ENCODE peak calls at places on chromosome 20, in four cellular contexts. B is BJ, L is colonic mucosa, K is GM20000. P is an unnamed sample.

GRCh38 chr20:22529150-22530019 is 55.0 kb downstream of the FOXA2 start:
- DNase-seq in B (no peak), K (no peak), L (no peak), P (no peak)

GRCh38 chr20:10453241-10453640 is 18.1 kb downstream of the SLX4IP start:
- DNase-seq in B (no peak), K (peak), L (no peak), P (no peak)

GRCh38 chr20:9075264-9076095 is 6.6 kb downstream of the PLCB4 start:
- DNase-seq in B (no peak), L (no peak), K (no peak), P (no peak)

GRCh38 chr20:62753626-62754025 is 42.6 kb upstream of the MRGBP start:
- DNase-seq in K (no peak), B (no peak), L (no peak), P (no peak)

GRCh38 chr20:56171087-56172012 is 77.2 kb upstream of the MC3R start:
- DNase-seq in L (no peak), B (no peak), K (no peak), P (no peak)

GRCh38 chr20:22583773-22584629 is at the start of gene FOXA2:
- DNase-seq in L (peak), B (no peak), K (no peak), P (peak)

GRCh38 chr20:20505554-20505953 is 137.7 kb downstream of the INSM1 start:
- DNase-seq in B (no peak), K (peak), L (no peak), P (no peak)

GRCh38 chr20:33568378-33569289 is 78.7 kb downstream of the CBFA2T2 start:
- DNase-seq in B (no peak), K (peak), L (no peak), P (no peak)

GRCh38 chr20:17172826-17173420 is 53.9 kb upstream of the PCSK2 start:
- DNase-seq in L (no peak), K (no peak), B (no peak), P (no peak)

GRCh38 chr20:38889050-38889449 is 37.2 kb upstream of the FAM83D start:
- DNase-seq in B (no peak), K (no peak), L (no peak), P (no peak)

GRCh38 chr20:38764563-38765355 is 16.5 kb downstream of the ACTR5 start:
- DNase-seq in K (no peak), B (peak), L (no peak), P (peak)

GRCh38 chr20:539236-539635 is 4.4 kb downstream of the CSNK2A1 start:
- DNase-seq in B (no peak), L (no peak), K (no peak), P (no peak)

GRCh38 chr20:540391-541201 is 3.0 kb downstream of the CSNK2A1 start:
- DNase-seq in K (no peak), L (no peak), B (no peak), P (no peak)

GRCh38 chr20:542777-543368 is 717 bp downstream of the CSNK2A1 start:
- DNase-seq in B (no peak), K (peak), L (peak), P (peak)

GRCh38 chr20:537983-538382 is 5.6 kb downstream of the CSNK2A1 start:
- DNase-seq in B (no peak), K (no peak), L (no peak), P (no peak)

DNA sequence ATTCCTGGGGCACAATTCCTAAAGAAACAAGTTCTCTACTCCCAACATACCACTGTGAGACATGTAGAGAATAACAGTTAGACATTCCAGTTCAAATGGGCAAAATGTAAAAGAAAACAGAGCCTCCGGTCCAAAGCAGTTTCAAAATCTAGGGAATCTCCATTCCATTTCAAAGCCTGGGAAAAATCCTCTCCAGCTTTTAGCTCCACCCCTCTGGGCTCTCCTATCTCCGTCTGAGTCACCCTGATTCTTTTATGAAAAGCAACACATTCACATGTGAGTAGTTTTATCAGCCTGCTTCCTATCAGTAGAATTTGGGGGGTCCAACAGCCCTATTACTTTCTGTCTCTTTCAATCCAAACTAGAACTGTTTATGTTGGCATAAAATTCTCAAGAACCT is 3.7 kb downstream of the CSNK2A1 start:
- DNase-seq in K (no peak), L (peak), B (no peak), P (no peak)
- TF ChIP-seq CTCF in K (no peak), L (no peak), B (no peak), P (no peak)

GRCh38 chr20:49543071-49543857 is 24.7 kb downstream of the PTGIS start:
- DNase-seq in L (no peak), B (no peak), K (no peak), P (no peak)

GRCh38 chr20:49548371-49548947 is 19.5 kb downstream of the PTGIS start:
- DNase-seq in B (no peak), K (no peak), L (no peak), P (no peak)

GRCh38 chr20:49544535-49544934 is 23.4 kb downstream of the PTGIS start:
- DNase-seq in L (no peak), K (no peak), B (no peak), P (no peak)

GRCh38 chr20:49543858-49544437 is 24.0 kb downstream of the PTGIS start:
- DNase-seq in B (no peak), K (no peak), L (no peak), P (no peak)

GRCh38 chr20:49545572-49545971 is 22.4 kb downstream of the PTGIS start:
- DNase-seq in K (no peak), L (no peak), B (no peak), P (no peak)
- TF ChIP-seq CTCF in K (no peak), L (no peak), B (peak), P (peak)

DNA sequence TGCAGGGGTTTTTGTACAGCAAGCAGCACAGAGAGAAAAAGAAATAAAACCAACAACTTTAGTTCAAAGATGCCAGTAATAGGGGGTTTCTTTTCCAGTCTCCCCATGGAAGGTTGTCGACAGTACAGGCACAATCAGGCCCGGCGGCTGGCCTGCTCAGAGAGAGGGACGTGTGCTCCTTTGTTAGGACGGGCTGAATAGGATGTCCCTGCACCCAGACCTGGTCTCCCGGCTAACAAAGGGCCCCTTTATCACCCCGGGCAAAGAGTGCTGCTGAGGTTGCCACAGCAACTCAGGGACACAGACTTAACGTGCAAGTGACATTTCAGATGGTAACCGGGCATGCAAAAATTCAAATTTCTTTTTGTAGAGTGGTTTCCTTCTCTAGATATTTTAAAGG is 10.5 kb upstream of the TOX2 start:
- DNase-seq in L (no peak), K (no peak), B (no peak), P (peak)
- TF ChIP-seq CTCF in L (no peak), K (no peak), B (no peak), P (no peak)

GRCh38 chr20:47814632-47815415 is 29.5 kb upstream of the SULF2 start:
- DNase-seq in B (no peak), K (no peak), L (no peak), P (no peak)
- TF ChIP-seq CTCF in B (no peak), K (no peak), L (no peak), P (no peak)

GRCh38 chr20:49203011-49203410 is 14.9 kb upstream of the STAU1 start:
- DNase-seq in L (no peak), K (no peak), B (no peak), P (no peak)

GRCh38 chr20:49203746-49204145 is 15.5 kb upstream of the DDX27 start:
- DNase-seq in K (no peak), L (no peak), B (no peak), P (no peak)

GRCh38 chr20:49210750-49211110 is 8.5 kb upstream of the DDX27 start:
- DNase-seq in K (no peak), B (no peak), L (no peak), P (no peak)

GRCh38 chr20:49210101-49210749 is 9.0 kb upstream of the DDX27 start:
- DNase-seq in K (no peak), B (no peak), L (no peak), P (no peak)

GRCh38 chr20:49207071-49207470 is 12.1 kb upstream of the DDX27 start:
- DNase-seq in K (peak), L (no peak), B (no peak), P (peak)
- TF ChIP-seq CTCF in K (peak), L (no peak), B (no peak), P (peak)

GRCh38 chr20:23889775-23890187 is 10.2 kb upstream of the CST5 start:
- DNase-seq in B (no peak), L (peak), K (peak), P (peak)
- TF ChIP-seq CTCF in B (peak), L (peak), K (peak), P (peak)

DNA sequence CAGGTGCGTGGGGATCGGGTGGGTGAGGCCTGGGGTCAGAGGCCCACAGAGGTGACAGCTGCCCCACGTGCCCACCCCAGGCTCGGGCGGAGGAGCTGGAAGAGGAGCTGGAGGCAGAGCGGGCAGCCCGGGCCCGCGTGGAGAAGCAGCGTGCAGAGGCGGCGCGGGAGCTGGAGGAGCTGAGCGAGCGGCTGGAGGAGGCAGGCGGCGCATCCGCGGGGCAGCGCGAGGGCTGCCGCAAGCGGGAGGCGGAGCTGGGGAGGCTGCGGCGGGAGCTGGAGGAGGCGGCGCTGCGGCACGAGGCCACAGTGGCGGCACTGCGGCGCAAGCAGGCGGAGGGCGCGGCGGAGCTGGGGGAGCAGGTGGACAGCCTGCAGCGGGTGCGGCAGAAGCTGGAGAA is 41.5 kb downstream of the MYH7B start:
- DNase-seq in K (no peak), L (peak), B (no peak), P (no peak)
- TF ChIP-seq CTCF in K (no peak), L (no peak), B (no peak), P (no peak)

P was measured in Calu3.